ENCODE peak calls at places on chromosomes 16 and 17, in ten cellular contexts. C, V, H, B, T, R, D, G, A and U are unnamed samples. For H3K4me1, the result is how much of the 10 kb centered on the place peaks cover.

GRCh38 chr16:22670551-22670970 is 143.4 kb upstream of the HS3ST2 start:
- DNase-seq in C (peak), V (no peak), H (peak), B (no peak), T (no peak), R (no peak), D (no peak), G (no peak), A (no peak), U (peak)

GRCh38 chr16:23679986-23680336 is 1.3 kb downstream of the PLK1 start:
- DNase-seq in C (no peak), V (no peak), H (no peak), B (no peak), T (no peak), R (no peak), D (no peak), G (no peak), A (no peak), U (no peak)

GRCh38 chr16:10408824-10409381 is 23.0 kb downstream of the ATF7IP2 start:
- DNase-seq in C (no peak), V (no peak), H (no peak), B (no peak), T (no peak), R (no peak), D (no peak), G (no peak), A (no peak), U (no peak)

GRCh38 chr17:44203731-44204452 is 4.2 kb upstream of the ATXN7L3 start:
- DNase-seq in C (no peak), V (no peak), H (peak), B (no peak), T (peak), R (no peak), D (no peak), G (no peak), A (no peak), U (no peak)

GRCh38 chr17:57410169-57410568 is 153.8 kb downstream of the MSI2 start:
- DNase-seq in C (no peak), V (no peak), H (no peak), B (no peak), T (no peak), R (no peak), D (no peak), G (no peak), A (no peak), U (no peak)

GRCh38 chr17:48102700-48103378 is 1.6 kb upstream of the CBX1 start:
- DNase-seq in C (peak), V (peak), H (no peak), B (no peak), T (no peak), R (no peak), D (no peak), G (no peak), A (no peak), U (peak)

GRCh38 chr17:73156166-73156840 is 8.5 kb upstream of the SSTR2 start:
- DNase-seq in C (peak), V (peak), H (peak), B (no peak), T (peak), R (no peak), D (peak), G (no peak), A (peak), U (peak)

GRCh38 chr16:66660422-66661209 is 35.9 kb downstream of the CMTM4 start:
- DNase-seq in C (peak), V (peak), H (peak), B (no peak), T (peak), R (peak), D (peak), G (no peak), A (peak), U (peak)

GRCh38 chr17:72115789-72116520 is 4.9 kb upstream of the SOX9 start:
- DNase-seq in C (peak), V (no peak), H (no peak), B (no peak), T (no peak), R (no peak), D (no peak), G (no peak), A (no peak), U (no peak)

GRCh38 chr16:31700200-31700529 is 172.5 kb downstream of the AHSP start:
- DNase-seq in C (no peak), V (no peak), H (peak), B (no peak), T (no peak), R (no peak), D (no peak), G (no peak), A (no peak), U (no peak)

GRCh38 chr16:58855291-58855823 is 121.2 kb upstream of the GOT2 start:
- DNase-seq in C (no peak), V (no peak), H (no peak), B (no peak), T (no peak), R (no peak), D (no peak), G (no peak), A (no peak), U (no peak)

GRCh38 chr17:48915459-48916282 is 7.5 kb downstream of the UBE2Z start:
- DNase-seq in C (no peak), V (no peak), H (peak), B (no peak), T (peak), R (no peak), D (no peak), G (no peak), A (no peak), U (no peak)

GRCh38 chr17:19867094-19867653 is 562 bp downstream of the ULK2 start:
- DNase-seq in C (peak), V (peak), H (peak), B (no peak), T (peak), R (peak), D (peak), G (no peak), A (peak), U (peak)

GRCh38 chr16:87538594-87538993 is 45.8 kb upstream of the ZCCHC14 start:
- DNase-seq in C (no peak), V (no peak), H (no peak), B (no peak), T (no peak), R (no peak), D (no peak), G (no peak), A (no peak), U (no peak)

GRCh38 chr17:75909051-75909811 is 4.5 kb upstream of the MRPL38 start:
- DNase-seq in C (no peak), V (no peak), H (no peak), B (no peak), T (no peak), R (peak), D (no peak), G (no peak), A (no peak), U (no peak)

GRCh38 chr17:47660064-47660492 is 10.4 kb downstream of the KPNB1 start:
- DNase-seq in C (no peak), V (no peak), H (no peak), B (no peak), T (no peak), R (no peak), D (no peak), G (no peak), A (no peak), U (no peak)

GRCh38 chr17:35432176-35433074 is at the start of gene SLFN12:
- DNase-seq in C (peak), V (peak), H (no peak), B (no peak), T (peak), R (peak), D (peak), G (no peak), A (peak), U (peak)

GRCh38 chr17:74126179-74126900 is 77.1 kb upstream of the RPL38 start:
- DNase-seq in C (no peak), V (no peak), H (no peak), B (no peak), T (no peak), R (no peak), D (no peak), G (no peak), A (no peak), U (no peak)

GRCh38 chr17:72529386-72529785 is 408.6 kb downstream of the SOX9 start:
- DNase-seq in C (no peak), V (no peak), H (no peak), B (no peak), T (no peak), R (no peak), D (no peak), G (no peak), A (no peak), U (no peak)

GRCh38 chr16:29849505-29849904 is 13.5 kb downstream of the CDIPT start:
- DNase-seq in C (peak), V (no peak), H (no peak), B (no peak), T (no peak), R (no peak), D (no peak), G (no peak), A (no peak), U (no peak)

GRCh38 chr17:48814504-48814903 is 2.5 kb downstream of the TTLL6 start:
- DNase-seq in C (peak), V (no peak), H (peak), B (no peak), T (peak), R (no peak), D (peak), G (no peak), A (peak), U (peak)

GRCh38 chr16:1688807-1689560 is 10.9 kb downstream of the JPT2 start:
- DNase-seq in C (no peak), V (peak), H (peak), B (no peak), T (no peak), R (no peak), D (no peak), G (no peak), A (peak), U (no peak)

GRCh38 chr16:71637398-71637797 is 11.4 kb downstream of the MARVELD3 start:
- DNase-seq in C (no peak), V (no peak), H (no peak), B (no peak), T (no peak), R (no peak), D (no peak), G (no peak), A (no peak), U (peak)

GRCh38 chr16:81493755-81494433 is 49.3 kb downstream of the CMIP start:
- DNase-seq in C (no peak), V (peak), H (peak), B (no peak), T (no peak), R (peak), D (no peak), G (no peak), A (peak), U (peak)

GRCh38 chr17:65062168-65062915 is 5.8 kb upstream of the GNA13 start:
- DNase-seq in C (no peak), V (no peak), H (peak), B (no peak), T (no peak), R (no peak), D (no peak), G (no peak), A (no peak), U (no peak)

GRCh38 chr16:85134794-85135153 is 22.5 kb upstream of the CIBAR2 start:
- DNase-seq in C (no peak), V (peak), H (no peak), B (no peak), T (no peak), R (no peak), D (peak), G (no peak), A (no peak), U (peak)

GRCh38 chr16:55000595-55000994 is 69.9 kb downstream of the IRX5 start:
- DNase-seq in C (no peak), V (no peak), H (no peak), B (no peak), T (no peak), R (no peak), D (no peak), G (no peak), A (no peak), U (no peak)

GRCh38 chr16:3810198-3810664 is 70.3 kb downstream of the CREBBP start:
- DNase-seq in C (no peak), V (no peak), H (no peak), B (no peak), T (no peak), R (no peak), D (no peak), G (no peak), A (no peak), U (no peak)

GRCh38 chr17:35063514-35064223 is at the start of gene RFFL:
- DNase-seq in C (peak), V (peak), H (peak), B (peak), T (peak), R (peak), D (peak), G (peak), A (peak), U (peak)

GRCh38 chr17:42548070-42548837 is 4.5 kb upstream of the HSD17B1 start:
- DNase-seq in C (no peak), V (peak), H (peak), B (no peak), T (no peak), R (peak), D (peak), G (no peak), A (peak), U (peak)

GRCh38 chr16:24834459-24835335 is 11.1 kb upstream of the SLC5A11 start:
- DNase-seq in C (peak), V (no peak), H (peak), B (no peak), T (no peak), R (no peak), D (no peak), G (no peak), A (no peak), U (no peak)

GRCh38 chr16:58127033-58127556 is 2.1 kb downstream of the CFAP20 start:
- DNase-seq in C (peak), V (no peak), H (no peak), B (no peak), T (peak), R (no peak), D (no peak), G (no peak), A (peak), U (no peak)

GRCh38 chr17:35493040-35493439 is 44.4 kb downstream of the SLFN12L start:
- DNase-seq in C (no peak), V (no peak), H (no peak), B (no peak), T (no peak), R (no peak), D (no peak), G (no peak), A (no peak), U (no peak)

GRCh38 chr17:2438823-2439222 is 38.0 kb upstream of the MNT start:
- DNase-seq in C (no peak), V (no peak), H (no peak), B (no peak), T (no peak), R (no peak), D (no peak), G (no peak), A (no peak), U (no peak)

GRCh38 chr17:7834891-7835817 is 1.1 kb downstream of the KDM6B start:
- DNase-seq in C (peak), V (peak), H (peak), B (peak), T (peak), R (peak), D (peak), G (peak), A (peak), U (peak)

GRCh38 chr17:7833011-7833794 is 814 bp upstream of the KDM6B start:
- DNase-seq in C (no peak), V (peak), H (no peak), B (no peak), T (no peak), R (no peak), D (peak), G (no peak), A (no peak), U (no peak)

GRCh38 chr17:7834554-7834890 is 505 bp downstream of the KDM6B start:
- DNase-seq in C (peak), V (peak), H (peak), B (peak), T (peak), R (peak), D (peak), G (no peak), A (peak), U (peak)

GRCh38 chr17:7832431-7832830 is 1.6 kb upstream of the KDM6B start:
- DNase-seq in C (no peak), V (peak), H (no peak), B (no peak), T (no peak), R (no peak), D (no peak), G (no peak), A (no peak), U (no peak)

GRCh38 chr17:7833795-7834553 is at the start of gene KDM6B:
- DNase-seq in C (peak), V (peak), H (peak), B (peak), T (peak), R (peak), D (peak), G (peak), A (peak), U (peak)
- H3K4me1 ChIP-seq in C (under half), V (under half), H (under half), B (under half), T (under half), R (under half), D (under half), G (half or more), A (under half), U (under half)

GRCh38 chr17:50482110-50482509 is 3.5 kb downstream of the RSAD1 start:
- DNase-seq in C (no peak), V (peak), H (no peak), B (no peak), T (no peak), R (no peak), D (no peak), G (no peak), A (no peak), U (peak)
- H3K27ac ChIP-seq in C (no peak), V (no peak), H (peak), B (peak), T (no peak), R (peak), D (no peak), G (peak), A (peak), U (no peak)

DNA sequence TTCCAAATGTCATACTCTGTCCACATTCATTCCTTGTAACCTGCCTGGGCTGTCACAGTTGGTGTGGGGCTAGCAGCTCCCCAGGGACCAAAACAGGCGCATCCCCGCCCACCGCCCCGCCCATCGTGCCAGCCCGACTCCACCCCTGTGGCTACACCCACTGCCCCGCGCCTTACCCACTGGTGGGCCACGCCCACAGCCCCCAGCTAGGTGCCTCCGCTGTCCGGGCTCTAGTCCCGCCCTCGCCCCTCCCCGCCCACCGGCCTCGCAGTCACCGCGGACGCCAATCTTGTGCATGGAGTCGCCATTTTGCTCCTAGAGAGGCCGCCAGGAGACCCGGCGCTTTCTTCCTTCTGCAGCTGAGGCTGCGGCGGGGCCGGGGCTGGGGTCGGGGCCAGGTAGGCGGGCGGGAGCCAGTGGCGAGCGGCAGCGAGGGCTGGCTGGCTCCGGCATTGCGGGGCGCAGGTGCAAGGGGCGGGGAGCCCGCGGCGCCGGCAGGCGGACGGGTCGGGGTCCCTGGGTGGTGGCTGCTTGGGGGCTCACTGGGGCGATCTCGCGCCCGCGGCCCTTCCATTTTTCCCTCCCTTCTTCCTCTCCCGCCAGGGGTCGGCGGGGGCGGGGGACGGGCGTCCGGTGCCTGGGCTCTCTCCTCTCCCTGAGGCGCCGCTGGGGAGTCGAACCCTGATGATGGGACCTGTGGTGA is at the start of gene PRPSAP2:
- DNase-seq in C (peak), V (peak), H (peak), B (peak), T (peak), R (peak), D (peak), G (peak), A (peak), U (peak)
- TF ChIP-seq POLR2A in C (no peak), V (no peak), H (peak), B (no peak), T (peak), R (no peak), D (no peak), G (no peak), A (peak), U (no peak)

DNA sequence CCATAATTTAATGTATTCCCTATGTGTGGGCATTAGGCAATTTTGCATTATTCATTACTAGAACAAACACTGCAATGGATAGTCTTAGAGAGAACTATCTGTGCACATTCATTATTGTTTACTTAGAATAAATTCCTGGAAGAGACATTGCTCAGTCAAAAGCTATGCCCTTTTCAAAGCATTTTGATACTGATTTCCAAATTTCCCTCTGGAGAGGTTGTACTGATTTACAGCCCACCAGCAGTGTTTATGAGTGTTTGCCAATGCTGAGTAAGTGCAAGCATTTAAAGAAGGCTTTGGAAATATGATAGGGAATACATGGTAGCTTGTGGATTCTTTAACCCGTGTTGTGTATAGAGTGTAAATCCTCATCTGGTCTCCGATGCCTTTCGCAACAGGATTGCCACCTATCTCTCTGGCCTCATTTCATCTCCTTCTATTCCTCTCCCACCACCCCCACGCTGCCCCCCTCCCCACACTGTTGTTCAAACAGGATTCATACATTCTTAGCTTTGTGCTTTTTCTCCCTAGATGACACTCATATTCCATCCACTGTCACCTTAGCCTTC is 33.4 kb upstream of the MMD start:
- DNase-seq in C (no peak), V (no peak), H (peak), B (no peak), T (no peak), R (no peak), D (no peak), G (no peak), A (no peak), U (no peak)
- H3K4me1 ChIP-seq in C (under half), V (under half), H (half or more), B (half or more), T (under half), R (under half), D (under half), G (under half), A (under half), U (under half)

DNA sequence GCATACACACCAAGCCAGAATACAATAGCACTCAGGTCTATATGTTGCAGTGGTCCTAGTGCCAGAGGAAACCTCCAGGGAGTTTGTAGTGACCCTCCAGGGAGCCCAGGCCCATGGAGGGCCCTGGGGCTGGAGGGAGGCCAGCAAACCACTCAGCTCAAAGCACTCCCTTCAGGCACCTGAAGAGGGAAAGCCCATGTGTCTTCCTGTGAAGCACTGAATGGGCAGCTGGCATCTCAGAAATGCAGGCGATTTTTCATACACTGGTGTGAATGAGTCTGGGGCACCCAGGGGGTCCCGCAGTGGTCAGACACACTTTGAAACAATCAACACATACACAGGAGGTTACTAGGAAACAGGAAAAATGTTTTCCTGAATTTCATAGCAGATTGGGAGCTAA is 12.8 kb downstream of the TBC1D26 start:
- DNase-seq in C (no peak), V (no peak), H (no peak), B (no peak), T (no peak), R (no peak), D (no peak), G (no peak), A (no peak), U (no peak)
- H3K27ac ChIP-seq in C (no peak), V (no peak), H (no peak), B (no peak), T (no peak), R (no peak), D (no peak), G (no peak), A (no peak), U (no peak)

GRCh38 chr17:81249233-81250040 is 10.3 kb downstream of the NDUFAF8 start:
- DNase-seq in C (no peak), V (no peak), H (no peak), B (no peak), T (no peak), R (no peak), D (no peak), G (no peak), A (no peak), U (peak)
- TF ChIP-seq POLR2A in C (no peak), V (no peak), H (no peak), B (no peak), T (no peak), R (no peak), D (no peak), G (no peak), A (no peak), U (no peak)

GRCh38 chr17:82226809-82227628 is 1.8 kb upstream of the SLC16A3 start:
- DNase-seq in C (no peak), V (peak), H (no peak), B (no peak), T (no peak), R (no peak), D (no peak), G (no peak), A (no peak), U (no peak)
- H3K4me1 ChIP-seq in C (under half), V (under half), H (under half), B (under half), T (under half), R (under half), D (under half), G (under half), A (under half), U (under half)

GRCh38 chr17:77426676-77427386 is 286.1 kb downstream of the SEC14L1 start:
- DNase-seq in C (no peak), V (no peak), H (no peak), B (no peak), T (no peak), R (no peak), D (no peak), G (no peak), A (no peak), U (no peak)
- H3K27ac ChIP-seq in C (peak), V (peak), H (peak), B (peak), T (peak), R (peak), D (peak), G (peak), A (no peak), U (peak)

GRCh38 chr17:16286009-16286946 is 67.0 kb downstream of the CENPV start:
- DNase-seq in C (peak), V (peak), H (peak), B (peak), T (peak), R (peak), D (peak), G (peak), A (peak), U (peak)
- TF ChIP-seq POLR2A in C (no peak), V (no peak), H (peak), B (no peak), T (no peak), R (no peak), D (peak), G (no peak), A (peak), U (no peak)